ENCODE peak calls at places on chromosomes 12 and 14, in five cellular contexts. I is tibial nerve, X is upper lobe of left lung, R is endothelial cell of umbilical vein, E is Panc1. U is an unnamed sample. For H3K36me3, the result is how much of the 10 kb centered on the place peaks cover.

GRCh38 chr14:30994681-30995620 is 30.5 kb upstream of the AP4S1 start:
- DNase-seq in I (no peak), X (no peak), R (peak), E (no peak), U (no peak)

GRCh38 chr14:104229621-104230041 is 91.2 kb downstream of the KIF26A start:
- DNase-seq in I (no peak), X (no peak), R (no peak), E (no peak), U (no peak)

GRCh38 chr14:77372304-77372841 is 4.5 kb downstream of the TMED8 start:
- DNase-seq in I (no peak), X (no peak), R (no peak), E (no peak), U (no peak)

GRCh38 chr12:89156862-89157262 is 195.4 kb downstream of the DUSP6 start:
- DNase-seq in I (no peak), X (no peak), R (peak), E (no peak), U (no peak)

GRCh38 chr12:124683330-124683662 is 115.9 kb upstream of the NCOR2 start:
- DNase-seq in I (no peak), X (no peak), R (no peak), E (no peak), U (peak)

GRCh38 chr14:23537351-23538048 is 14.1 kb downstream of the ZFHX2 start:
- DNase-seq in I (no peak), X (no peak), R (no peak), E (no peak), U (peak)

GRCh38 chr14:50085570-50086315 is 30.6 kb downstream of the VCPKMT start:
- DNase-seq in I (no peak), X (no peak), R (no peak), E (no peak), U (no peak)

GRCh38 chr12:125159687-125160086 is 94.5 kb downstream of the AACS start:
- DNase-seq in I (no peak), X (no peak), R (no peak), E (no peak), U (peak)

GRCh38 chr14:91940209-91940608 is 7.3 kb downstream of the FBLN5 start:
- DNase-seq in I (no peak), X (no peak), R (no peak), E (no peak), U (no peak)

GRCh38 chr12:53676715-53677611 is 1.1 kb upstream of the ATP5MC2 start:
- DNase-seq in I (peak), X (peak), R (peak), E (no peak), U (peak)

GRCh38 chr12:7501031-7501585 is 2.5 kb downstream of the CD163 start:
- DNase-seq in I (no peak), X (no peak), R (no peak), E (no peak), U (no peak)

GRCh38 chr14:60064491-60065072 is 27.1 kb upstream of the PCNX4 start:
- DNase-seq in I (no peak), X (no peak), R (peak), E (peak), U (no peak)

GRCh38 chr12:122184522-122184921 is 1.6 kb downstream of the LRRC43 start:
- DNase-seq in I (no peak), X (no peak), R (no peak), E (no peak), U (no peak)

GRCh38 chr14:41986726-41987125 is 380.1 kb downstream of the LRFN5 start:
- DNase-seq in I (no peak), X (no peak), R (no peak), E (peak), U (no peak)

GRCh38 chr12:6943387-6943718 is 263 bp upstream of the RNU7-1 start:
- DNase-seq in I (peak), X (no peak), R (no peak), E (peak), U (peak)

GRCh38 chr12:33536431-33536830 is 96.8 kb upstream of the SYT10 start:
- DNase-seq in I (no peak), X (no peak), R (no peak), E (no peak), U (no peak)

GRCh38 chr14:45134051-45134958 is at the start of gene FKBP3:
- DNase-seq in I (peak), X (peak), R (peak), E (peak), U (peak)

GRCh38 chr12:78229491-78230209 is 399.0 kb downstream of the NAV3 start:
- DNase-seq in I (no peak), X (no peak), R (peak), E (peak), U (peak)

GRCh38 chr12:56338643-56339422 is at the start of gene IL23A:
- DNase-seq in I (no peak), X (peak), R (peak), E (no peak), U (peak)
- H3K4me3 ChIP-seq in I (no peak), X (no peak), R (no peak), E (no peak), U (no peak)

DNA sequence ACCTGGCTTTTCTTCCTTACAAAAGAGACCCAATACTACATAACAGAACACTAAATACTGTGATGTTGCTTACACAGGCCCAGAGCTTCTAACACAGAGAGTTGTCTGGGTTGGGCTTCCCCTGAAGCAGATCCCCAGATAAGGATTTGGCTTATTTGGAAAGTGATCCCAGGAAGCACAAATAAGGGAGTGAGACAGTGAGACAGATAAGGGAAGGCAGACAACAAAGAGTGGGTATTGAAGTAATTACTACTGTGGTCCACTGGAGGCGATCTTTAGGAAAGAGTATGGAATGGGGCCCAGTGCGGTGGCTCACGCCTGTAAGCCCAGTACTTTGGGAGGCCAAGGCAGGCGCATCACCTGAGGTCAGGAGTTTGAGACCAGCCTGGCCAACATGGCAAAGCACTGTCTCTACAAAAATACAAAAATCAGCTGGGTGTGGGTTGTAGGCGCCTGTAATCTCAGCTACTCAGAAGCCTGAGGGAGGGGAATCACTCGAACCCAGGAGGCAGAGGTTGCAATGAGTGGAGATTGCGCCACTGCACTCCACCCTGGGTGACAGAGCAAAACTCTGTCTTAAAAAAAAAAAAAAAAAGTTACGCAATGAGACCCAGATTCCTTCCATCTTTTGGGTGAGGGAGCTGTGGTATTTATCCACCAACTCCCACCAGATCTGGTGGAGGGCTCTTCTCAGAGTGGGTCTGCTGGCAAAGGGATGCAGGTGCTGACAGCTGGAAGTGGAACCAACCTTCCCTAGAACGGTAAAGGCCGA is 10.2 kb upstream of the C12orf43 start:
- DNase-seq in I (no peak), X (no peak), R (no peak), E (no peak), U (peak)
- TF ChIP-seq CTCF in I (no peak), X (no peak), R (no peak), E (no peak), U (peak)

DNA sequence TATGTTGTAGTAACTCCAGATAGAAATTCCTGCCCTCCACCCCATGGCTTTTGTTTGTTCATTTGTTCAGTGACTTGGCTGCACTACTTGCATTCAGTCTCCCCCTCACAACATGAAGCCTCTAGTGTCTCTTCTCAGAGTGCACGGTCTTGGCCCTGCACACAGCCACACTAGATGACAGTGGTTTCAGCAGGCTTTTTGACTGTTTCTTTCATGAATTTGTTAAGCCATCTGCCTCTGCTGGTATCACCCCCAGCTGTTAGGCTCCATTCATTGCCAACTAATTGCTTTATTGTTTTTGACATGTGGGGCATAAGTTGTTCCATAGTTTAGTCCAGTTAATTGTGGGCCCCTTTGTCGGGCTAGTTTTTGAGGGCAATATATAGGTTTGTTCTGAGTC is 18.7 kb downstream of the OS9 start:
- DNase-seq in I (no peak), X (no peak), R (no peak), E (no peak), U (no peak)
- H3K36me3 ChIP-seq in I (half or more), X (half or more), R (under half), E (under half), U (under half)

GRCh38 chr14:73818821-73819220 is 32.8 kb upstream of the PTGR2 start:
- DNase-seq in I (no peak), X (no peak), R (no peak), E (no peak), U (no peak)
- H3K4me3 ChIP-seq in I (no peak), X (no peak), R (no peak), E (no peak), U (no peak)

DNA sequence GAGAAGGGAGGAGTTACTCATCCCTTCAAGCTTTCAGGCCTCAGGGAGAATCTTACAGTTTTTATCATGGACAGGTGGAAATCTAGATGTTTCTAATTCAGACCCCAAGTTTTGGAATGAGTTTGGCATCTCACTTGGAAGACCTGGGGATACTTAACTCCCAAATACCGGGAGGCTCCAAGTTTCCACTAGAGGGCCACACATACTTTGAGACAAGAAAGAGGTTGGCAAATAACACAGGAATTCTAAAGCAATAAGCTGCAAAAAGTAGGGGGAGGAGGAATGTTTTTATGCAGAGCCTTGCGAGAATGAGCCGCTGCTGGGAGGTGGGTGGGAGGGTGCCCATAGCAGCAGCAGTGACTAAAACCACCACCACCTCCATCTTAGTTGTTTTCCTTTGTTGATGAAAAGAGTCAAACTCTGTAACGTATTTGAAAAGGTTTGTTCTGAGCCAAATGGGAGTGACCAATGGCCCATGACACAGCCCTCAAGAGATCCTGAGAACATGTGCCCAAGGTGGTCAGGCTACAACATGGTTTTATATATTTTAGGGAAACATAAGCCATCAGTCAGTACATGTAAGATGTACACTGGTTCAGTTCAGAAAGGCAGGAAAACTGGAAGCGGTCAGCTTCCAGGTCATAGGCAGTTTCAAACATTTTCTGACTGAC is 34.2 kb upstream of the RNASE1 start:
- DNase-seq in I (peak), X (no peak), R (peak), E (no peak), U (peak)
- TF ChIP-seq CTCF in I (peak), X (no peak), R (peak), E (peak), U (peak)

U was measured in endodermal cell.